ENCODE peak calls at places on chromosomes 2 and 18, in seven cellular contexts. One of them, this sample, is unnamed.

GRCh38 chr2:156918410-156918809 is 339.1 kb upstream of the GALNT5 start:
- DNase-seq in psoas muscle: no peak
- DNase-seq in dorsolateral prefrontal cortex: no peak
- DNase-seq in IMR-90: peak; percentile 18
- DNase-seq in SK-N-SH: no peak
- DNase-seq in spleen: no peak
- DNase-seq in uterus: no peak
- DNase-seq in this sample: no peak

GRCh38 chr2:8152392-8153257 is 529.2 kb upstream of the ID2 start:
- DNase-seq in spleen: no peak
- DNase-seq in IMR-90: no peak
- DNase-seq in uterus: no peak
- DNase-seq in dorsolateral prefrontal cortex: no peak
- DNase-seq in psoas muscle: no peak
- DNase-seq in SK-N-SH: no peak
- DNase-seq in this sample: no peak

GRCh38 chr18:74501386-74501785 is 5.2 kb downstream of the CNDP2 start:
- DNase-seq in psoas muscle: no peak
- DNase-seq in SK-N-SH: no peak
- DNase-seq in dorsolateral prefrontal cortex: no peak
- DNase-seq in spleen: no peak
- DNase-seq in uterus: no peak
- DNase-seq in IMR-90: no peak
- DNase-seq in this sample: no peak

GRCh38 chr2:215536476-215536875 is 100.6 kb upstream of the FN1 start:
- DNase-seq in psoas muscle: no peak
- DNase-seq in spleen: no peak
- DNase-seq in uterus: no peak
- DNase-seq in SK-N-SH: no peak
- DNase-seq in IMR-90: peak; percentile 25
- DNase-seq in dorsolateral prefrontal cortex: no peak
- DNase-seq in this sample: no peak

GRCh38 chr2:196836440-196836839 is 27.3 kb upstream of the C2orf66 start:
- DNase-seq in dorsolateral prefrontal cortex: no peak
- DNase-seq in uterus: no peak
- DNase-seq in SK-N-SH: no peak
- DNase-seq in spleen: no peak
- DNase-seq in IMR-90: peak; percentile 41
- DNase-seq in psoas muscle: no peak
- DNase-seq in this sample: no peak

GRCh38 chr2:153823880-153824279 is 47.8 kb upstream of the GALNT13 start:
- DNase-seq in IMR-90: no peak
- DNase-seq in uterus: no peak
- DNase-seq in psoas muscle: no peak
- DNase-seq in spleen: no peak
- DNase-seq in dorsolateral prefrontal cortex: no peak
- DNase-seq in SK-N-SH: no peak
- DNase-seq in this sample: no peak

GRCh38 chr2:239120664-239121063 is 272.8 kb downstream of the TWIST2 start:
- DNase-seq in IMR-90: no peak
- DNase-seq in uterus: no peak
- DNase-seq in spleen: no peak
- DNase-seq in dorsolateral prefrontal cortex: no peak
- DNase-seq in psoas muscle: no peak
- DNase-seq in SK-N-SH: no peak
- DNase-seq in this sample: peak; percentile 37

GRCh38 chr2:171159326-171160118 is 1.2 kb downstream of the TLK1 start:
- DNase-seq in IMR-90: peak; percentile 80
- DNase-seq in uterus: peak; percentile 43
- DNase-seq in dorsolateral prefrontal cortex: no peak
- DNase-seq in psoas muscle: no peak
- DNase-seq in SK-N-SH: peak; percentile 76
- DNase-seq in spleen: peak; percentile 91
- DNase-seq in this sample: peak; percentile 51

GRCh38 chr18:46502444-46502843 is 154.6 kb downstream of the LOXHD1 start:
- DNase-seq in dorsolateral prefrontal cortex: no peak
- DNase-seq in spleen: no peak
- DNase-seq in uterus: no peak
- DNase-seq in IMR-90: peak; percentile 3
- DNase-seq in psoas muscle: no peak
- DNase-seq in SK-N-SH: no peak
- DNase-seq in this sample: no peak

GRCh38 chr2:70181363-70181956 is 9.4 kb downstream of the C2orf42 start:
- DNase-seq in uterus: no peak
- DNase-seq in IMR-90: no peak
- DNase-seq in dorsolateral prefrontal cortex: no peak
- DNase-seq in spleen: peak; percentile 78
- DNase-seq in SK-N-SH: no peak
- DNase-seq in psoas muscle: no peak
- DNase-seq in this sample: no peak

GRCh38 chr2:133171396-133172004 is 396.8 kb downstream of the NCKAP5 start:
- DNase-seq in psoas muscle: no peak
- DNase-seq in spleen: no peak
- DNase-seq in SK-N-SH: peak; percentile 30
- DNase-seq in dorsolateral prefrontal cortex: no peak
- DNase-seq in IMR-90: peak; percentile 74
- DNase-seq in uterus: no peak
- DNase-seq in this sample: no peak

GRCh38 chr2:176152350-176153181 is 1.2 kb downstream of the HOXD4 start:
- DNase-seq in uterus: no peak
- DNase-seq in IMR-90: no peak
- DNase-seq in dorsolateral prefrontal cortex: no peak
- DNase-seq in psoas muscle: no peak
- DNase-seq in spleen: no peak
- DNase-seq in SK-N-SH: no peak
- DNase-seq in this sample: no peak

GRCh38 chr2:223837290-223838061 is at the start of gene AP1S3:
- DNase-seq in SK-N-SH: peak; percentile 90
- DNase-seq in dorsolateral prefrontal cortex: peak; percentile 28
- DNase-seq in spleen: peak; percentile 93
- DNase-seq in psoas muscle: peak; percentile 65
- DNase-seq in IMR-90: peak; percentile 38
- DNase-seq in uterus: peak; percentile 38
- DNase-seq in this sample: peak; percentile 51

GRCh38 chr18:77016936-77017335 is 115.6 kb downstream of the MBP start:
- DNase-seq in uterus: no peak
- DNase-seq in IMR-90: no peak
- DNase-seq in psoas muscle: no peak
- DNase-seq in SK-N-SH: no peak
- DNase-seq in dorsolateral prefrontal cortex: peak; percentile 93
- DNase-seq in spleen: no peak
- DNase-seq in this sample: no peak

GRCh38 chr18:58045265-58046086 is 1.4 kb downstream of the NEDD4L start:
- DNase-seq in spleen: peak; percentile 82
- DNase-seq in dorsolateral prefrontal cortex: no peak
- DNase-seq in uterus: peak; percentile 20
- DNase-seq in psoas muscle: no peak
- DNase-seq in IMR-90: peak; percentile 31
- DNase-seq in SK-N-SH: peak; percentile 42
- DNase-seq in this sample: peak; percentile 17

GRCh38 chr2:67982956-67983355 is 79.8 kb downstream of the C1D start:
- DNase-seq in spleen: no peak
- DNase-seq in dorsolateral prefrontal cortex: no peak
- DNase-seq in IMR-90: peak; percentile 14
- DNase-seq in psoas muscle: no peak
- DNase-seq in SK-N-SH: no peak
- DNase-seq in uterus: no peak
- DNase-seq in this sample: no peak

GRCh38 chr2:57892920-57893319 is 153.7 kb upstream of the VRK2 start:
- DNase-seq in spleen: no peak
- DNase-seq in IMR-90: no peak
- DNase-seq in dorsolateral prefrontal cortex: no peak
- DNase-seq in psoas muscle: no peak
- DNase-seq in SK-N-SH: no peak
- DNase-seq in uterus: no peak
- DNase-seq in this sample: no peak

GRCh38 chr2:43269074-43269572 is 42.7 kb upstream of the ZFP36L2 start:
- DNase-seq in SK-N-SH: peak; percentile 77
- DNase-seq in IMR-90: peak; percentile 99
- DNase-seq in psoas muscle: peak; percentile 94
- DNase-seq in spleen: peak; percentile 89
- DNase-seq in dorsolateral prefrontal cortex: no peak
- DNase-seq in uterus: peak; percentile 91
- DNase-seq in this sample: peak; percentile 80

GRCh38 chr2:200482194-200482593 is 27.7 kb downstream of the KCTD18 start:
- DNase-seq in spleen: no peak
- DNase-seq in IMR-90: no peak
- DNase-seq in uterus: no peak
- DNase-seq in SK-N-SH: peak; percentile 71
- DNase-seq in psoas muscle: no peak
- DNase-seq in dorsolateral prefrontal cortex: no peak
- DNase-seq in this sample: no peak

GRCh38 chr18:43170586-43170985 is 55.1 kb upstream of the RIT2 start:
- DNase-seq in SK-N-SH: no peak
- DNase-seq in psoas muscle: no peak
- DNase-seq in IMR-90: no peak
- DNase-seq in spleen: no peak
- DNase-seq in uterus: no peak
- DNase-seq in dorsolateral prefrontal cortex: no peak
- DNase-seq in this sample: no peak

GRCh38 chr2:216536725-216537124 is 38.1 kb downstream of the RPL37A start:
- DNase-seq in uterus: peak; percentile 73
- DNase-seq in IMR-90: peak; percentile 74
- DNase-seq in dorsolateral prefrontal cortex: no peak
- DNase-seq in spleen: no peak
- DNase-seq in SK-N-SH: peak; percentile 49
- DNase-seq in psoas muscle: no peak
- DNase-seq in this sample: no peak

GRCh38 chr18:730692-731091 is 18.3 kb upstream of the ENOSF1 start:
- DNase-seq in spleen: no peak
- DNase-seq in SK-N-SH: no peak
- DNase-seq in uterus: no peak
- DNase-seq in dorsolateral prefrontal cortex: no peak
- DNase-seq in psoas muscle: no peak
- DNase-seq in IMR-90: peak; percentile 12
- DNase-seq in this sample: no peak

GRCh38 chr18:46297621-46298020 is 193.4 kb downstream of the HAUS1 start:
- DNase-seq in SK-N-SH: no peak
- DNase-seq in dorsolateral prefrontal cortex: no peak
- DNase-seq in IMR-90: no peak
- DNase-seq in uterus: no peak
- DNase-seq in spleen: no peak
- DNase-seq in psoas muscle: no peak
- DNase-seq in this sample: no peak

GRCh38 chr2:130912471-130912870 is 75.8 kb downstream of the ARHGEF4 start:
- DNase-seq in uterus: no peak
- DNase-seq in psoas muscle: no peak
- DNase-seq in spleen: no peak
- DNase-seq in SK-N-SH: no peak
- DNase-seq in IMR-90: no peak
- DNase-seq in dorsolateral prefrontal cortex: no peak
- DNase-seq in this sample: no peak

GRCh38 chr2:108613261-108614042 is 79.2 kb downstream of the LIMS1 start:
- DNase-seq in uterus: no peak
- DNase-seq in dorsolateral prefrontal cortex: no peak
- DNase-seq in SK-N-SH: peak; percentile 57
- DNase-seq in spleen: peak; percentile 70
- DNase-seq in psoas muscle: no peak
- DNase-seq in IMR-90: peak; percentile 47
- DNase-seq in this sample: no peak
- H3K27ac ChIP-seq in uterus: peak overlapping the region; percentile 16
- H3K27ac ChIP-seq in dorsolateral prefrontal cortex: no peak overlapping the region
- H3K27ac ChIP-seq in SK-N-SH: no peak overlapping the region
- H3K27ac ChIP-seq in spleen: peak overlapping the region; percentile 80
- H3K27ac ChIP-seq in psoas muscle: no peak overlapping the region
- H3K27ac ChIP-seq in IMR-90: peak overlapping the region; percentile 0
- H3K27ac ChIP-seq in this sample: no peak overlapping the region

GRCh38 chr2:206049387-206049786 is 36.6 kb downstream of the INO80D start:
- DNase-seq in uterus: no peak
- DNase-seq in psoas muscle: no peak
- DNase-seq in IMR-90: no peak
- DNase-seq in SK-N-SH: no peak
- DNase-seq in dorsolateral prefrontal cortex: no peak
- DNase-seq in spleen: no peak
- DNase-seq in this sample: no peak
- H3K4me3 ChIP-seq in uterus: no peak overlapping the region
- H3K4me3 ChIP-seq in psoas muscle: no peak overlapping the region
- H3K4me3 ChIP-seq in IMR-90: no peak overlapping the region
- H3K4me3 ChIP-seq in SK-N-SH: no peak overlapping the region
- H3K4me3 ChIP-seq in dorsolateral prefrontal cortex: no peak overlapping the region
- H3K4me3 ChIP-seq in spleen: no peak overlapping the region
- H3K4me3 ChIP-seq in this sample: no peak overlapping the region

DNA sequence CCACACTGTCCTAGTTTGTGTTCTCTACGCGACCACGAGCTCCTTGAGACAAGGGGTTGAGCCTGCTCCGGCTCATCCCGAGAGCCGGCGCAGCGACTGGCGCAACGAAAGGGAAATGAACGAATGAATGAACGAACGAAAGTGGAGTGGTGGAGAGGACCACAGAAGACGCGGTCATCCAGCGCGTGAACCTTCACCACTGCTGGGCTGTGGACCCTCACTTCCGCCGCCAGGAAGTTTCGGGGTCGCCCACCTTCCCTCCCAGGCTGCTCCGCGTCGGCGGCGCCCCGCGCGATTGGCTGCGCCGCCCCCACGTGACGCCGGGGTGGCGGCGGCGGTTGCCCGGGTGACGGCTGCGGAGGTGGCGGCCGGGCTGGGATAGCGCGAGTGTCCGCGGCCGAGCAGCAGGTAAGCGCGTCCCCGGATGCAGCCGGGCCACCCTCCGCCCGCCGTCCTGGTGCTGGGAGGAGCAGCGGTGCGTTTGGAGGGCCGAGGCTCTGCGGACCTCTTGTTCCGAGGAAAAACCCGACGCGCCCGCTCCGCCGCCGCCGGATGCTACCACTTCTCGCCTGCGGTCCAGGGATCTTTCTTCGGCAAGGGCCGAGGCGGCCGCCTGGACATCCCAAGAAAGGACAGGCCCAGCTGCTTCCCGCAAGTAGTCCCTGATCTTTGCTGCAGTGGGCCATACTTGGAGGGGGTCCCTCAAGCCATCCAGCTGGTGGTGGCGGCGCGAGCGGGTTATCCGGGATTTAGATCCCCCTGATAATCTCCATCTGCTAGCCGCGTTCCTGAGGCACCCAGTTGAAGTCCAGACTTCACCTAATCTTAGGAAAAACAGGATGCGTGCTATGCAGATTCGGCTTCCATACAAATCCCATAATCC is at the start of gene ARMC9:
- DNase-seq in uterus: peak; percentile 54
- DNase-seq in psoas muscle: peak; percentile 83
- DNase-seq in spleen: peak; percentile 93
- DNase-seq in SK-N-SH: peak; percentile 99
- DNase-seq in dorsolateral prefrontal cortex: peak; percentile 57
- DNase-seq in IMR-90: peak; percentile 51
- DNase-seq in this sample: peak; percentile 67
- TF ChIP-seq CTCF in uterus: peak; percentile 8
- TF ChIP-seq CTCF in psoas muscle: no peak
- TF ChIP-seq CTCF in spleen: no peak
- TF ChIP-seq CTCF in SK-N-SH: no peak
- TF ChIP-seq CTCF in dorsolateral prefrontal cortex: no peak
- TF ChIP-seq CTCF in IMR-90: no peak
- TF ChIP-seq CTCF in this sample: no peak

GRCh38 chr2:226030369-226031077 is 631.0 kb downstream of the NYAP2 start:
- DNase-seq in SK-N-SH: peak; percentile 20
- DNase-seq in IMR-90: no peak
- DNase-seq in dorsolateral prefrontal cortex: no peak
- DNase-seq in psoas muscle: no peak
- DNase-seq in spleen: no peak
- DNase-seq in uterus: no peak
- DNase-seq in this sample: no peak

GRCh38 chr2:226031078-226031937 is 631.8 kb downstream of the NYAP2 start:
- DNase-seq in spleen: peak; percentile 86
- DNase-seq in uterus: peak; percentile 60
- DNase-seq in SK-N-SH: peak; percentile 75
- DNase-seq in dorsolateral prefrontal cortex: peak; percentile 46
- DNase-seq in IMR-90: peak; percentile 69
- DNase-seq in psoas muscle: peak; percentile 75
- DNase-seq in this sample: peak; percentile 62

GRCh38 chr2:226031962-226032441 is 632.5 kb downstream of the NYAP2 start:
- DNase-seq in uterus: no peak
- DNase-seq in psoas muscle: no peak
- DNase-seq in IMR-90: peak; percentile 44
- DNase-seq in SK-N-SH: peak; percentile 1
- DNase-seq in dorsolateral prefrontal cortex: no peak
- DNase-seq in spleen: no peak
- DNase-seq in this sample: no peak
- H3K27ac ChIP-seq in uterus: peak overlapping the region; percentile 75
- H3K27ac ChIP-seq in psoas muscle: no peak overlapping the region
- H3K27ac ChIP-seq in IMR-90: peak overlapping the region; percentile 89
- H3K27ac ChIP-seq in SK-N-SH: peak overlapping the region; percentile 64
- H3K27ac ChIP-seq in dorsolateral prefrontal cortex: peak overlapping the region; percentile 70
- H3K27ac ChIP-seq in spleen: no peak overlapping the region
- H3K27ac ChIP-seq in this sample: peak overlapping the region; percentile 71

This sample was measured in heart right ventricle.